ENCODE peak calls at places on chromosomes 1 and 21, in nine cellular contexts. T, R, S, O, A, M, Y, E and X are unnamed samples.

GRCh38 chr1:64136749-64137568 is 66.5 kb upstream of the UBE2U start:
- DNase-seq in O (peak; percentile 56), M (peak; percentile 97), S (peak; percentile 97), T (peak; percentile 90), R (peak; percentile 28), Y (peak; percentile 75), A (peak; percentile 72), E (peak; percentile 95), X (peak; percentile 35)

GRCh38 chr1:3402258-3403010 is 52.0 kb upstream of the ARHGEF16 start:
- DNase-seq in O (no peak), S (peak; percentile 42), Y (no peak), T (peak; percentile 18), M (no peak), E (peak; percentile 41), A (no peak), R (no peak), X (no peak)

GRCh38 chr1:81231729-81232038 is 569.0 kb upstream of the ADGRL2 start:
- DNase-seq in S (peak; percentile 88), M (peak; percentile 30), T (no peak), O (no peak), E (no peak), R (no peak), A (no peak), Y (no peak), X (no peak)

GRCh38 chr1:229596961-229597699 is 28.8 kb downstream of the TAF5L start:
- DNase-seq in E (peak; percentile 77), S (peak; percentile 37), R (no peak), Y (no peak), M (no peak), O (no peak), T (peak; percentile 84), A (peak; percentile 39), X (no peak)

GRCh38 chr1:169999357-169999756 is 75.1 kb downstream of the KIFAP3 start:
- DNase-seq in A (no peak), R (no peak), O (no peak), E (peak; percentile 97), Y (no peak), M (peak; percentile 50), S (peak; percentile 89), T (peak; percentile 94), X (peak; percentile 73)

GRCh38 chr1:100528861-100529260 is 9.1 kb upstream of the GPR88 start:
- DNase-seq in T (peak; percentile 67), Y (no peak), E (peak; percentile 82), M (no peak), S (no peak), O (no peak), A (no peak), R (no peak), X (no peak)

GRCh38 chr21:38631171-38631570 is 132.9 kb upstream of the ERG start:
- DNase-seq in S (no peak), O (no peak), T (no peak), R (no peak), Y (no peak), A (no peak), E (peak; percentile 94), M (peak; percentile 30), X (no peak)

GRCh38 chr1:192580351-192580962 is 4.9 kb downstream of the RGS1 start:
- DNase-seq in O (peak; percentile 24), T (peak; percentile 73), Y (peak; percentile 30), M (peak; percentile 56), A (no peak), E (peak; percentile 59), S (peak; percentile 82), R (no peak), X (no peak)

GRCh38 chr1:210321131-210321530 is 7.6 kb upstream of the HHAT start:
- DNase-seq in A (no peak), R (no peak), O (no peak), T (no peak), E (no peak), M (no peak), Y (no peak), S (no peak), X (no peak)

GRCh38 chr1:99331083-99331482 is 66.8 kb downstream of the PLPPR4 start:
- DNase-seq in R (no peak), O (no peak), Y (no peak), S (peak; percentile 2), T (no peak), M (no peak), E (no peak), A (no peak), X (no peak)

GRCh38 chr1:203028067-203028783 is 1.9 kb downstream of the PPFIA4 start:
- DNase-seq in A (no peak), M (no peak), R (no peak), O (no peak), T (no peak), S (no peak), Y (no peak), E (no peak), X (no peak)

GRCh38 chr1:203026666-203027663 is 674 bp downstream of the PPFIA4 start:
- DNase-seq in R (no peak), M (no peak), S (no peak), O (no peak), Y (no peak), A (no peak), T (no peak), E (no peak), X (no peak)

GRCh38 chr1:203028784-203029553 is 2.7 kb downstream of the PPFIA4 start:
- DNase-seq in S (peak; percentile 46), R (no peak), Y (no peak), M (no peak), A (no peak), O (no peak), E (no peak), T (no peak), X (no peak)

GRCh38 chr1:203031467-203031866 is 5.2 kb downstream of the PPFIA4 start:
- DNase-seq in M (no peak), Y (no peak), E (no peak), R (no peak), A (no peak), S (peak; percentile 30), T (no peak), O (no peak), X (no peak)

DNA sequence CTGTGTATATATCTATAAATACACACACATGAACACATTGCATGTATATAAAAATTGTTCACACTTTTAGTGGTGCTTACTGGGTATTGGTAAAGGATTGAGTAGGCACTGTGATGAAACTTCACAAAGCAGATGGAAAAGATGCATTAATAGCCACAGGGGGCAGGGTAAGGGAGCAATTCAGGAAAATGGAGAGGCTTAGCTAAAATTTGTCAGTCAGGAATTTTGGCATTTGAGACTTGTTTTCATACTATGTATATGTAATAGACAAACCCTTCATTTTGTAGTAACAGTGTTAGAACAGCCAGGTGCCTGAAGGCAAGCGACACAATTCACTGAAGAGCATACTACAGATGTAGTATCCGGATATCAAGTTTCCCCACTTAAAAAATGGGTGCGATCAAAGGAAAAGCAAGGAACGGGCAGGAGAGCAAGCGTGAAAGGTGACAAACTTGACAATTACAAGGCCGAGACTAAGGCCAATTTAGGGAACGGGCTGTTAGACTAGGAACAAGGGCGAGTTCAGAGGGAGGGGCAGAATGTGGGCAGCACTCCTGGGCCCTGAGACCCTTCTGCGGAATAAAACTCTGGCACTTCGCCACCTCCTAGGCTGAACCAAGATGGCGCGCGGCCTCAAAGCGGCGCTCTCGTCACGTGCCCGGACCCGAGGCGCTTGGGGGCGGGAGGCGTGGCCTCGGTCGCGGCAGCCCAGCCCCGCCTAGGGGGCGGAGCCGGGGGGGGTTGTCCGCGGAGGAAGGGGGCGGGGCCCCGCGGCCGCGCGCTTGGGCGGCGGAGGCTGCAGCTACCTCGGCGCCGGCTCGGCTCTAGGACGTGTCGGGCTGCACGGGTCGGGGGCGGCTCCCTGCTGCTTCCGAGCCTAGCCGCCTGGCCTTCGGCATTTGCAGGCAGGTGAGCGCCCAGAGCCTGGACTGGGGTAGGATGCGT is at the start of gene PPFIA4:
- DNase-seq in E (peak; percentile 39), M (no peak), T (peak; percentile 80), O (peak; percentile 76), R (peak; percentile 72), S (peak; percentile 95), A (peak; percentile 44), Y (peak; percentile 84), X (no peak)
- TF ChIP-seq CTCF in E (no peak), M (no peak), T (no peak), O (no peak), R (no peak), S (no peak), A (no peak), Y (no peak), X (no peak)

GRCh38 chr1:23825762-23826522 is 713 bp upstream of the HMGCL start:
- DNase-seq in Y (no peak), O (no peak), T (no peak), M (no peak), A (no peak), S (peak; percentile 28), R (no peak), E (no peak), X (no peak)
- H3K4me3 ChIP-seq in Y (peak overlapping the region; percentile 82), O (peak overlapping the region; percentile 93), T (peak overlapping the region; percentile 98), M (peak overlapping the region; percentile 87), A (peak overlapping the region; percentile 95), S (peak overlapping the region; percentile 81), R (peak overlapping the region; percentile 80), E (peak overlapping the region; percentile 98), X (peak overlapping the region; percentile 100)

GRCh38 chr1:238789916-238790667 is 596.3 kb upstream of the CHRM3 start:
- DNase-seq in A (no peak), S (no peak), Y (no peak), E (no peak), T (no peak), O (no peak), M (no peak), R (no peak), X (no peak)
- TF ChIP-seq CTCF in A (no peak), S (no peak), Y (no peak), E (no peak), T (no peak), O (no peak), M (no peak), R (no peak), X (no peak)

GRCh38 chr21:44778499-44778911 is 23.1 kb downstream of the UBE2G2 start:
- DNase-seq in M (no peak), A (no peak), R (no peak), Y (no peak), E (no peak), T (no peak), O (no peak), S (no peak), X (no peak)

GRCh38 chr21:44773291-44773932 is 28.2 kb downstream of the UBE2G2 start:
- DNase-seq in T (no peak), E (no peak), S (peak; percentile 27), Y (no peak), R (no peak), O (no peak), M (no peak), A (no peak), X (peak; percentile 37)

GRCh38 chr21:44771896-44772525 is 29.6 kb downstream of the UBE2G2 start:
- DNase-seq in S (no peak), T (no peak), O (no peak), A (no peak), R (no peak), Y (no peak), E (no peak), M (no peak), X (no peak)

GRCh38 chr21:44778094-44778493 is 23.5 kb downstream of the UBE2G2 start:
- DNase-seq in T (no peak), A (no peak), E (no peak), M (no peak), Y (no peak), S (no peak), R (no peak), O (no peak), X (no peak)

DNA sequence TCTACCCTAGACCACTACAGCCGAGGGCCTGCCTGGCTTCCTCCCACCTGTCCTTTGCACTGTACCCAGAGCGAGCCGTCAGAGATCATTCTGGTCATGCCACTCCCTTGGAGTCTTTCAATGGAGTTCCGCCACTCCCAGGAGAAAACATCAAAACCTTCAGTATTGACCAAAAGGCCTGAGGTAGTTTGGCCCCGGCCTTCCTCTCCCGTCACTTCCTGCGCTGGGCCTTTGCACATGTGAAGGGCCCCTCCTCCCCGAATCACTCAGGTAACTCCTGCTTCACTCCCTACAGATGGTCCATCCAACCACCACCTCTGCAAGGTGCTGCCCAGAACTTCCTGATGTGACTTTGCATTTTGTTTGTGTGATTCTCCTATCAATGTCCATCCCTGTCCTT is 26.6 kb downstream of the UBE2G2 start:
- DNase-seq in O (no peak), S (no peak), E (no peak), Y (no peak), A (no peak), T (no peak), M (no peak), R (no peak), X (no peak)
- H3K4me3 ChIP-seq in O (no peak overlapping the region), S (no peak overlapping the region), E (no peak overlapping the region), Y (no peak overlapping the region), A (no peak overlapping the region), T (no peak overlapping the region), M (no peak overlapping the region), R (no peak overlapping the region), X (no peak overlapping the region)